ENCODE peak calls at places on chromosomes 11 and 22, in ten cellular contexts. One of them, this sample, is unnamed.

GRCh38 chr11:75191330-75191717 is 40.4 kb downstream of the SLCO2B1 start:
- DNase-seq in Peyer's patch: no peak
- DNase-seq in transverse colon: no peak
- DNase-seq in IMR-90: no peak
- DNase-seq in tibial nerve: no peak
- DNase-seq in A549: no peak
- DNase-seq in right lobe of liver: no peak
- DNase-seq in heart left ventricle: no peak
- DNase-seq in prostate gland: no peak
- DNase-seq in body of pancreas: no peak
- DNase-seq in this sample: no peak

GRCh38 chr11:30635401-30635989 is 49.3 kb upstream of the MPPED2 start:
- DNase-seq in Peyer's patch: no peak
- DNase-seq in transverse colon: no peak
- DNase-seq in IMR-90: peak; percentile 1
- DNase-seq in tibial nerve: no peak
- DNase-seq in A549: no peak
- DNase-seq in right lobe of liver: no peak
- DNase-seq in heart left ventricle: peak; percentile 44
- DNase-seq in prostate gland: no peak
- DNase-seq in body of pancreas: no peak
- DNase-seq in this sample: no peak

GRCh38 chr11:100576044-100577021 is 110.8 kb upstream of the ARHGAP42 start:
- DNase-seq in Peyer's patch: no peak
- DNase-seq in transverse colon: no peak
- DNase-seq in IMR-90: peak; percentile 73
- DNase-seq in tibial nerve: peak; percentile 37
- DNase-seq in A549: peak; percentile 52
- DNase-seq in right lobe of liver: no peak
- DNase-seq in heart left ventricle: no peak
- DNase-seq in prostate gland: peak; percentile 25
- DNase-seq in body of pancreas: no peak
- DNase-seq in this sample: no peak

GRCh38 chr22:20607157-20607907 is 99.9 kb downstream of the MED15 start:
- DNase-seq in Peyer's patch: peak; percentile 64
- DNase-seq in transverse colon: no peak
- DNase-seq in IMR-90: no peak
- DNase-seq in tibial nerve: no peak
- DNase-seq in A549: no peak
- DNase-seq in right lobe of liver: no peak
- DNase-seq in heart left ventricle: no peak
- DNase-seq in prostate gland: no peak
- DNase-seq in body of pancreas: no peak
- DNase-seq in this sample: no peak

GRCh38 chr11:116112031-116112935 is 608.1 kb upstream of the CADM1 start:
- DNase-seq in Peyer's patch: no peak
- DNase-seq in transverse colon: no peak
- DNase-seq in IMR-90: no peak
- DNase-seq in tibial nerve: no peak
- DNase-seq in A549: no peak
- DNase-seq in right lobe of liver: no peak
- DNase-seq in heart left ventricle: no peak
- DNase-seq in prostate gland: no peak
- DNase-seq in body of pancreas: no peak
- DNase-seq in this sample: no peak

GRCh38 chr11:30345644-30346043 is 22.7 kb downstream of the ARL14EP start:
- DNase-seq in Peyer's patch: no peak
- DNase-seq in transverse colon: no peak
- DNase-seq in IMR-90: no peak
- DNase-seq in tibial nerve: no peak
- DNase-seq in A549: no peak
- DNase-seq in right lobe of liver: no peak
- DNase-seq in heart left ventricle: no peak
- DNase-seq in prostate gland: no peak
- DNase-seq in body of pancreas: no peak
- DNase-seq in this sample: no peak

GRCh38 chr22:46349681-46350080 is 14.2 kb downstream of the TRMU start:
- DNase-seq in Peyer's patch: no peak
- DNase-seq in transverse colon: no peak
- DNase-seq in IMR-90: no peak
- DNase-seq in tibial nerve: no peak
- DNase-seq in A549: no peak
- DNase-seq in right lobe of liver: peak; percentile 7
- DNase-seq in heart left ventricle: peak; percentile 30
- DNase-seq in prostate gland: no peak
- DNase-seq in body of pancreas: no peak
- DNase-seq in this sample: no peak

GRCh38 chr22:45163417-45164216 is at the start of gene NUP50:
- DNase-seq in Peyer's patch: peak; percentile 98
- DNase-seq in transverse colon: peak; percentile 97
- DNase-seq in IMR-90: peak; percentile 96
- DNase-seq in tibial nerve: peak; percentile 88
- DNase-seq in A549: peak; percentile 94
- DNase-seq in right lobe of liver: peak; percentile 97
- DNase-seq in heart left ventricle: peak; percentile 96
- DNase-seq in prostate gland: peak; percentile 93
- DNase-seq in body of pancreas: peak; percentile 96
- DNase-seq in this sample: peak; percentile 98

GRCh38 chr11:123168955-123169484 is 26.0 kb downstream of the CLMP start:
- DNase-seq in Peyer's patch: no peak
- DNase-seq in transverse colon: no peak
- DNase-seq in IMR-90: no peak
- DNase-seq in tibial nerve: no peak
- DNase-seq in A549: no peak
- DNase-seq in right lobe of liver: no peak
- DNase-seq in heart left ventricle: no peak
- DNase-seq in prostate gland: no peak
- DNase-seq in body of pancreas: no peak
- DNase-seq in this sample: no peak

GRCh38 chr11:70352601-70353000 is 45.7 kb upstream of the CTTN start:
- DNase-seq in Peyer's patch: no peak
- DNase-seq in transverse colon: no peak
- DNase-seq in IMR-90: no peak
- DNase-seq in tibial nerve: no peak
- DNase-seq in A549: no peak
- DNase-seq in right lobe of liver: no peak
- DNase-seq in heart left ventricle: no peak
- DNase-seq in prostate gland: no peak
- DNase-seq in body of pancreas: no peak
- DNase-seq in this sample: no peak

GRCh38 chr11:134482128-134482527 is 70.1 kb upstream of the B3GAT1 start:
- DNase-seq in Peyer's patch: no peak
- DNase-seq in transverse colon: no peak
- DNase-seq in IMR-90: no peak
- DNase-seq in tibial nerve: no peak
- DNase-seq in A549: no peak
- DNase-seq in right lobe of liver: no peak
- DNase-seq in heart left ventricle: no peak
- DNase-seq in prostate gland: no peak
- DNase-seq in body of pancreas: no peak
- DNase-seq in this sample: no peak

DNA sequence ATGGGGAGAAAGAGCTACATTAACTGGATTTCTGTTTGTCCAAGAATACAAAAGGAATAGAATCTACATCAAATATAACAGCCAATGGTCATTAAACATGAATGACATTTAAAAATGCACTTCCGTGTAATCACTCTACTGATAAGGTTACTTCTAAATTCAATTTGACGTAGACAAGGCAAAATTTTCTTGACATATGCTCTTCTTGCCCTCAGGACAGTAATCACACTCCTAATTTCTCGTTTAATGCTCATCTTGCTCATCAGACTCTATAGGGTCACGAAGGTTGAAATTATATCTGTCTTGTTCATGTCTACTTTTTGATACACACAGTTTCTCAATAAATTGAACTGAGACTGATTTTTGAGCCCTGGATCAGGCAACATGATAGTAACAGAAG is 58.4 kb downstream of the NARS2 start:
- DNase-seq in Peyer's patch: no peak
- DNase-seq in transverse colon: no peak
- DNase-seq in IMR-90: no peak
- DNase-seq in tibial nerve: no peak
- DNase-seq in A549: no peak
- DNase-seq in right lobe of liver: no peak
- DNase-seq in heart left ventricle: no peak
- DNase-seq in prostate gland: no peak
- DNase-seq in body of pancreas: no peak
- DNase-seq in this sample: no peak
- H3K27ac ChIP-seq in Peyer's patch: no peak overlapping the region
- H3K27ac ChIP-seq in transverse colon: no peak overlapping the region
- H3K27ac ChIP-seq in IMR-90: no peak overlapping the region
- H3K27ac ChIP-seq in tibial nerve: no peak overlapping the region
- H3K27ac ChIP-seq in A549: no peak overlapping the region
- H3K27ac ChIP-seq in right lobe of liver: no peak overlapping the region
- H3K27ac ChIP-seq in heart left ventricle: no peak overlapping the region
- H3K27ac ChIP-seq in prostate gland: no peak overlapping the region
- H3K27ac ChIP-seq in body of pancreas: no peak overlapping the region
- H3K27ac ChIP-seq in this sample: no peak overlapping the region

DNA sequence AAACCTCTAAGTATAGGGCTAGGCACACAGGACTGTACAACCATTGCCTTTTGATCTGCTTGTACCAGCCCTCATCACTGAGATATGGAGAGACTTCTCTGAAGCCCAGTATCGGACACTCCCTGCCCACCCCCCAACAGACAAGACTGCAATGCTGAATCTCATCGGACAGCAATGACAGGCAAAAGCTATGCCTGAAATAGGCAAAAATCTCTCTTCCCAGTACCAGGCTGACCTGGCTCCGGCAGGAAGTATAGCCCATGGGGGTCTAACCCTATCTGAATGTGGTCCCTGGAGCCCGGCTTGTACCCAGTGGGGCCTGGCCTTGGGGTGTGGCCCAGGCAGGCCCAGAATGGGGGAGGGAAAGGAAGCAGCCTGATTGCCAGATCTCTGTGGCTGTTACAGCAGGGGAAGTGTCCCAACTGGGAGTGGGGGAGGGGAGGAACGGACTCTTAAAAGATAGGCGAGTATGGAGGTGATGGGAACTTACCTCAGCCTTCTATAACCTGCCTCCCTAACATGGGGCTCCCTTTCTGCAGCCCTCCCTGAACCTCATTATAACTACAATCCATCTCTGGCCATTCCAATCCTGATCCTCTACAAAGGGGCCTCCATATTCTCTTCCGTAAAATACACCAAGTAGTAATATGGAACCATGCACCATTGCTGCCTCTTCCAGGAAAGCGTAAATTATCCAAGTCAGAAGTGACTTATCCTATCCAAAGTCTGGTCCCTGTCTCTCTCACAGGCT is 6.2 kb downstream of the RHOG start:
- DNase-seq in Peyer's patch: peak; percentile 72
- DNase-seq in transverse colon: peak; percentile 59
- DNase-seq in IMR-90: no peak
- DNase-seq in tibial nerve: peak; percentile 63
- DNase-seq in A549: no peak
- DNase-seq in right lobe of liver: peak; percentile 70
- DNase-seq in heart left ventricle: peak; percentile 64
- DNase-seq in prostate gland: no peak
- DNase-seq in body of pancreas: no peak
- DNase-seq in this sample: no peak
- H3K4me1 ChIP-seq in Peyer's patch: peaks cover 78% of the 10 kb centered on the region
- H3K4me1 ChIP-seq in transverse colon: peaks cover 20% of the 10 kb centered on the region
- H3K4me1 ChIP-seq in IMR-90: peaks cover 19% of the 10 kb centered on the region
- H3K4me1 ChIP-seq in tibial nerve: no peaks in the 10 kb centered on the region
- H3K4me1 ChIP-seq in A549: peaks cover 35% of the 10 kb centered on the region
- H3K4me1 ChIP-seq in right lobe of liver: peaks cover 11% of the 10 kb centered on the region
- H3K4me1 ChIP-seq in heart left ventricle: peaks cover 82% of the 10 kb centered on the region
- H3K4me1 ChIP-seq in prostate gland: no peaks in the 10 kb centered on the region
- H3K4me1 ChIP-seq in body of pancreas: peaks cover 37% of the 10 kb centered on the region
- H3K4me1 ChIP-seq in this sample: peaks cover 14% of the 10 kb centered on the region

DNA sequence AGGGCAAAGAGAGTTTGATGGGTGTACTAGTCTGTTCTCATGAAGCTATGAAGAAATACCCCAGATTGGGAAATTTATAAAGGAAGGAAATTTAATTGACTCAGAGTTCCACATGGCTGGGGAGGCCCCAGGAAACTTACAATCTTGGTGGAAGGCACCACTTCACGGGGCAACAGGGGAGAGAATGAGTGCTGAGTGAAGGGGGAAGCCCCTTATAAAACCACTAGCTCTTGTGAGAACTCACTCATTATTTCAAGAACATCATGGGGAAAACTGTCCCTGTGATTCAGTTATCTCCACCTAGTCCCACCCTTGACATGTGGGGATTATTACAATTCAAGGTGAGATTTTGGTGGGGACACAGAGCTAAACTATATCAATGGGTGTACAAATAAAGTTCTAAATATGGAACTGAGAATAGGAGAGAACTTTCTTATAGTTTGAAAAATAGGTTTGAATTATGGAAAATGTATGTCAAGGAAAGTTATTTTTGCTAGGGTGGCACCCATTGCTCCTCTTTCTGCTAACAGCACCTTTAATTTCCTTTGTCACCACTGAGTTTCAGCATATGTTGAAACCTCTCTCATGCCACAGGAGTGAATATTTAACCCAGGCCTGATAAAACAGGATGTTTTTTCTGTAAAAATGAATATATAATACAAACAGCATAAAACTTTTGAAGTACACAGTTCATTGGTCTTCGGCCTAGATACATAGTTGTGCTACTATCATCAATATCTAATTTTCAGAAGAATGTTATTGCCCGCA is 385.7 kb upstream of the ANO5 start:
- DNase-seq in Peyer's patch: no peak
- DNase-seq in transverse colon: no peak
- DNase-seq in IMR-90: no peak
- DNase-seq in tibial nerve: no peak
- DNase-seq in A549: no peak
- DNase-seq in right lobe of liver: no peak
- DNase-seq in heart left ventricle: no peak
- DNase-seq in prostate gland: no peak
- DNase-seq in body of pancreas: no peak
- DNase-seq in this sample: no peak
- TF ChIP-seq POLR2A in Peyer's patch: no peak
- TF ChIP-seq POLR2A in transverse colon: no peak
- TF ChIP-seq POLR2A in IMR-90: no peak
- TF ChIP-seq POLR2A in tibial nerve: no peak
- TF ChIP-seq POLR2A in A549: no peak
- TF ChIP-seq POLR2A in right lobe of liver: no peak
- TF ChIP-seq POLR2A in heart left ventricle: no peak
- TF ChIP-seq POLR2A in prostate gland: no peak
- TF ChIP-seq POLR2A in body of pancreas: no peak
- TF ChIP-seq POLR2A in this sample: no peak

DNA sequence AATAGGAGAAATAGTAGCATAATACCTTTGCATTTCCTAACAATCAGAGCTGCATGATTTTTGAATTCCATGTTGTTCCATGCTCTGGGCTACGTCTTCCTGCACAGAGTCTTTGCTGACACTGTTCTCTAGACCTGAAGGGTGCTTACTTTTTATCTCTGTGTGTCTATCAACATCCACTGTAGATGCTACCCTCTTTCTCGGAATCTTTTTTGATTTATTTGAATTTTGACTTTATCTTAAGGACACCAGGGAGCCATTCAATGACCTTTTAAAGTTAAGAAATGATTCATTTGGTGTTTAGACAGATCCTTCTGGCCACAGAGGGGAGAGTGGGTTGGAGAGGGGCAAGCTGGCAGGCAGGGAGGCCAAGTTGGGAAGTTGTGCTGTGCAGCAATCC is 90.1 kb downstream of the LDLRAD3 start:
- DNase-seq in Peyer's patch: no peak
- DNase-seq in transverse colon: no peak
- DNase-seq in IMR-90: no peak
- DNase-seq in tibial nerve: no peak
- DNase-seq in A549: no peak
- DNase-seq in right lobe of liver: no peak
- DNase-seq in heart left ventricle: no peak
- DNase-seq in prostate gland: no peak
- DNase-seq in body of pancreas: no peak
- DNase-seq in this sample: no peak
- H3K27ac ChIP-seq in Peyer's patch: no peak overlapping the region
- H3K27ac ChIP-seq in transverse colon: no peak overlapping the region
- H3K27ac ChIP-seq in IMR-90: no peak overlapping the region
- H3K27ac ChIP-seq in tibial nerve: no peak overlapping the region
- H3K27ac ChIP-seq in A549: no peak overlapping the region
- H3K27ac ChIP-seq in right lobe of liver: no peak overlapping the region
- H3K27ac ChIP-seq in heart left ventricle: no peak overlapping the region
- H3K27ac ChIP-seq in prostate gland: no peak overlapping the region
- H3K27ac ChIP-seq in body of pancreas: no peak overlapping the region
- H3K27ac ChIP-seq in this sample: no peak overlapping the region

This sample was measured in ovary.